ENCODE peak calls at places on chromosomes 7 and 10, in ten cellular contexts. S is upper lobe of right lung; D is heart left ventricle; Q is left ventricle myocardium inferior; N is lower lobe of right lung; E is brain microvascular endothelial cell; B is uterus; U is foreskin fibroblast; M is effector memory CD4-positive, alpha-beta T cell; W is epithelial cell of esophagus. F is an unnamed sample.
A peak's percentile ranks its signal among the peaks of the same experiment; 100 is the strongest.

GRCh38 chr7:151779255-151779654 is 97.7 kb downstream of the PRKAG2 start:
- DNase-seq in S (peak; percentile 40), D (no peak), Q (no peak), N (no peak), E (no peak), B (no peak), U (no peak), M (no peak), W (no peak), F (no peak)

GRCh38 chr10:91294134-91294906 is 73.9 kb downstream of the PCGF5 start:
- DNase-seq in S (no peak), D (no peak), Q (no peak), N (no peak), E (no peak), B (no peak), U (no peak), M (no peak), W (no peak), F (no peak)

GRCh38 chr10:76080991-76081390 is 649.6 kb downstream of the LRMDA start:
- DNase-seq in S (no peak), D (no peak), Q (no peak), N (no peak), E (peak; percentile 29), B (no peak), U (no peak), M (no peak), W (peak; percentile 26), F (no peak)

GRCh38 chr7:50209461-50210161 is 94.9 kb upstream of the IKZF1 start:
- DNase-seq in S (no peak), D (no peak), Q (no peak), N (no peak), E (no peak), B (no peak), U (no peak), M (no peak), W (no peak), F (no peak)

GRCh38 chr10:75236178-75236825 is 545 bp upstream of the COMTD1 start:
- DNase-seq in S (no peak), D (no peak), Q (no peak), N (no peak), E (no peak), B (no peak), U (no peak), M (no peak), W (no peak), F (no peak)

GRCh38 chr10:83562381-83562780 is 576.9 kb upstream of the GHITM start:
- DNase-seq in S (no peak), D (no peak), Q (no peak), N (no peak), E (no peak), B (no peak), U (no peak), M (no peak), W (no peak), F (no peak)

GRCh38 chr10:66405566-66405965 is 520.3 kb upstream of the LRRTM3 start:
- DNase-seq in S (no peak), D (no peak), Q (no peak), N (no peak), E (no peak), B (no peak), U (no peak), M (no peak), W (peak; percentile 27), F (no peak)

GRCh38 chr10:12214093-12214492 is 18.1 kb downstream of the CDC123 start:
- DNase-seq in S (no peak), D (no peak), Q (no peak), N (no peak), E (no peak), B (no peak), U (no peak), M (no peak), W (no peak), F (no peak)

GRCh38 chr7:16970732-16971495 is 89.1 kb upstream of the AGR3 start:
- DNase-seq in S (no peak), D (no peak), Q (no peak), N (no peak), E (no peak), B (no peak), U (no peak), M (no peak), W (no peak), F (no peak)

GRCh38 chr7:121002-121401 is 71.4 kb upstream of the FAM20C start:
- DNase-seq in S (no peak), D (no peak), Q (no peak), N (no peak), E (no peak), B (no peak), U (no peak), M (no peak), W (no peak), F (no peak)
- H3K4me3 ChIP-seq in S (no peak overlapping the region), D (no peak overlapping the region), Q (no peak overlapping the region), N (no peak overlapping the region), E (no peak overlapping the region), B (no peak overlapping the region), U (no peak overlapping the region), M (no peak overlapping the region), W (no peak overlapping the region), F (no peak overlapping the region)

GRCh38 chr7:75878312-75878768 is 494 bp upstream of the RHBDD2 start:
- DNase-seq in S (no peak), D (no peak), Q (no peak), N (no peak), E (no peak), B (no peak), U (no peak), M (no peak), W (no peak), F (no peak)
- H3K4me3 ChIP-seq in S (peak overlapping the region; percentile 99), D (peak overlapping the region; percentile 98), Q (peak overlapping the region; percentile 95), N (peak overlapping the region; percentile 93), E (peak overlapping the region; percentile 46), B (peak overlapping the region; percentile 40), U (peak overlapping the region; percentile 28), M (peak overlapping the region; percentile 92), W (peak overlapping the region; percentile 31), F (peak overlapping the region; percentile 45)

GRCh38 chr10:79982861-79983260 is 34.0 kb upstream of the SFTPD start:
- DNase-seq in S (no peak), D (no peak), Q (no peak), N (no peak), E (no peak), B (no peak), U (no peak), M (no peak), W (no peak), F (no peak)

GRCh38 chr10:79981673-79982485 is 33.0 kb upstream of the SFTPD start:
- DNase-seq in S (peak; percentile 93), D (peak; percentile 71), Q (peak; percentile 52), N (peak; percentile 87), E (no peak), B (peak; percentile 38), U (peak; percentile 28), M (no peak), W (peak; percentile 74), F (peak; percentile 4)

GRCh38 chr10:79984851-79985250 is 35.9 kb upstream of the SFTPD start:
- DNase-seq in S (peak; percentile 77), D (no peak), Q (no peak), N (peak; percentile 64), E (no peak), B (no peak), U (no peak), M (no peak), W (peak; percentile 98), F (no peak)

GRCh38 chr10:79982486-79982800 is 33.5 kb upstream of the SFTPD start:
- DNase-seq in S (no peak), D (no peak), Q (no peak), N (no peak), E (no peak), B (no peak), U (no peak), M (no peak), W (peak; percentile 57), F (no peak)

GRCh38 chr10:79983286-79983909 is 34.5 kb upstream of the SFTPD start:
- DNase-seq in S (no peak), D (no peak), Q (no peak), N (no peak), E (no peak), B (no peak), U (no peak), M (no peak), W (no peak), F (no peak)
- H3K4me3 ChIP-seq in S (no peak overlapping the region), D (peak overlapping the region; percentile 84), Q (peak overlapping the region; percentile 82), N (no peak overlapping the region), E (no peak overlapping the region), B (no peak overlapping the region), U (no peak overlapping the region), M (no peak overlapping the region), W (no peak overlapping the region), F (no peak overlapping the region)

GRCh38 chr10:127886371-127887051 is 6.2 kb downstream of the CLRN3 start:
- DNase-seq in S (no peak), D (no peak), Q (no peak), N (no peak), E (no peak), B (no peak), U (no peak), M (no peak), W (no peak), F (no peak)

GRCh38 chr10:127889605-127890195 is 3.0 kb downstream of the CLRN3 start:
- DNase-seq in S (no peak), D (no peak), Q (no peak), N (no peak), E (peak; percentile 70), B (no peak), U (peak; percentile 15), M (no peak), W (peak; percentile 64), F (no peak)

GRCh38 chr10:127888526-127889312 is 4.0 kb downstream of the CLRN3 start:
- DNase-seq in S (no peak), D (no peak), Q (no peak), N (no peak), E (no peak), B (no peak), U (no peak), M (no peak), W (no peak), F (no peak)

GRCh38 chr10:127890935-127891334 is 1.8 kb downstream of the CLRN3 start:
- DNase-seq in S (no peak), D (no peak), Q (no peak), N (no peak), E (no peak), B (no peak), U (no peak), M (no peak), W (no peak), F (no peak)

DNA sequence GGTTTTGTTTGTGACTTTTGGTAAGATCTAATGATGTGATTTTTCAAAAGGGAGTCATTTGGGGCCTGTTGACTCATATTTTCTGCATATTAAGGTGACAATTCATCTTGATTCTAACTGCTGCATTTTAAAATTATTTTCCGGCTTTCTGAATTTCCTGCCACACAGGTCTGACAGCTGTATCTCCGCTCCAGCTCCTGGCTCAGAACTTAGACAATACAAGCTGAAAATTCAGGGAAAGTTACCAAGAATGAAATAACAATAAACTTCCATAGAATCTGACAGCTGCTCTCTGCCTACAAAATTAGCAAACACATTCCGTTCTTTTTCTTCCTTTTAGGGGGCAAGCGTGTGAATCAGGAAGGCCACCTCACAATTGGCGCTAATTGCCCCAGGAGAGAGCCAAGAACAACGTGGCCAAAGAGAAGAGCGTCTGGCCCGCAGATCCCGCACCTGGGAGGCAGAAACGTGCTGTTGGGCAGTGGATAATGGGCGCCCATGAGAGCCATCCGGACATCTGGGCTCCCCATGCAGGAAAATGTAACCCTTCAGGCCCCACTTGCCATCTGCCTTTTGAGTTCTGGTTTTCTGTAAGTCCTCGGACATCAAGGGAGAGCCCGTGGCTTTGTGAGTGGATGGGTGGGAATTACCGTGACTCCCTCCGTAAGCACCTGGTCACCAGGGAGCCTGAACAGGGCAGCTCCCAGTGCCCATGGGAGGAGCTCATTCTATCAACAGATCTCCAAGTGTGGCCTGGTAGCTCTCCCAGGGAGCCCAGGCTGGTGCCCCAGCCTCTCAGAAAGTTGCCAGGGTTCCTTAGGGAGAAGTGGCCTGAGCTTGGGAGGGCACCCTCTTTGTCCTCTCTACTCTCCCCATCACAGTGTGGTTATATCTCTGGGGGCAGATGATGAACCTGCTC is 5.0 kb downstream of the CLRN3 start:
- DNase-seq in S (no peak), D (no peak), Q (no peak), N (no peak), E (no peak), B (no peak), U (no peak), M (no peak), W (no peak), F (no peak)
- H3K4me3 ChIP-seq in S (no peak overlapping the region), D (no peak overlapping the region), Q (no peak overlapping the region), N (no peak overlapping the region), E (no peak overlapping the region), B (no peak overlapping the region), U (no peak overlapping the region), M (no peak overlapping the region), W (no peak overlapping the region), F (no peak overlapping the region)

F was measured in Jurkat, Clone E6-1.